ENCODE peak calls at places on chromosomes 5 and 9, in five cellular contexts. S, L, N, J and F are unnamed samples.

GRCh38 chr5:73303139-73304079 is 130.4 kb downstream of the TMEM174 start:
- DNase-seq in J (no peak), N (no peak), S (no peak), L (no peak), F (no peak)

GRCh38 chr9:70880523-70880922 is 240.9 kb downstream of the TRPM3 start:
- DNase-seq in L (no peak), S (no peak), N (no peak), J (no peak), F (no peak)

GRCh38 chr9:135908334-135909204 is 1.2 kb upstream of the CAMSAP1 start:
- DNase-seq in S (no peak), L (no peak), N (no peak), J (no peak), F (no peak)

GRCh38 chr9:17555362-17556054 is 23.4 kb upstream of the SH3GL2 start:
- DNase-seq in L (no peak), S (no peak), J (no peak), N (no peak), F (no peak)

GRCh38 chr5:111968459-111968858 is 211.5 kb upstream of the NREP start:
- DNase-seq in N (no peak), S (no peak), L (no peak), J (no peak), F (no peak)

GRCh38 chr9:69180670-69181069 is 6.6 kb downstream of the TJP2 start:
- DNase-seq in S (peak), N (no peak), J (no peak), L (peak), F (peak)

GRCh38 chr5:94689871-94690270 is 71.4 kb downstream of the SLF1 start:
- DNase-seq in S (no peak), J (no peak), N (no peak), L (no peak), F (no peak)

GRCh38 chr9:124452326-124452725 is 2.1 kb downstream of the ADGRD2 start:
- DNase-seq in N (no peak), S (no peak), J (no peak), L (no peak), F (no peak)

GRCh38 chr5:107282061-107282460 is 388.7 kb downstream of the EFNA5 start:
- DNase-seq in J (no peak), N (no peak), S (no peak), L (no peak), F (no peak)

GRCh38 chr5:148469446-148470062 is 85.8 kb downstream of the FBXO38 start:
- DNase-seq in J (no peak), N (peak), S (no peak), L (peak), F (no peak)

GRCh38 chr9:131275332-131276106 is 791 bp downstream of the FAM78A start:
- DNase-seq in S (no peak), J (no peak), N (no peak), L (no peak), F (peak)

GRCh38 chr9:4515958-4516375 is 25.7 kb downstream of the SLC1A1 start:
- DNase-seq in N (no peak), J (no peak), S (no peak), L (no peak), F (no peak)

GRCh38 chr5:21918451-21918850 is 934.7 kb downstream of the CDH12 start:
- DNase-seq in J (no peak), N (no peak), L (no peak), S (no peak), F (no peak)

GRCh38 chr5:66830636-66831035 is 234.4 kb downstream of the MAST4 start:
- DNase-seq in J (no peak), N (no peak), L (no peak), S (no peak), F (no peak)

GRCh38 chr9:122116040-122116439 is 22.9 kb upstream of the TTLL11 start:
- DNase-seq in N (no peak), L (no peak), S (no peak), J (no peak), F (no peak)

GRCh38 chr9:5321058-5321457 is 16.5 kb upstream of the RLN2 start:
- DNase-seq in N (no peak), J (no peak), L (no peak), S (no peak), F (no peak)

GRCh38 chr5:127871448-127872153 is 168.4 kb downstream of the CCDC192 start:
- DNase-seq in L (no peak), J (no peak), N (no peak), S (no peak), F (no peak)

GRCh38 chr9:133351908-133352634 is 4.1 kb downstream of the RPL7A start:
- DNase-seq in J (no peak), L (peak), N (no peak), S (no peak), F (no peak)

GRCh38 chr5:127486471-127486870 is 31.0 kb upstream of the PRRC1 start:
- DNase-seq in L (no peak), N (no peak), J (no peak), S (no peak), F (no peak)

GRCh38 chr5:72380491-72381274 is 60.5 kb downstream of the PTCD2 start:
- DNase-seq in J (no peak), S (no peak), N (no peak), L (no peak), F (no peak)

GRCh38 chr5:179801304-179802206 is 5.1 kb downstream of the MGAT4B start:
- DNase-seq in J (peak), S (peak), N (no peak), L (no peak), F (peak)

GRCh38 chr5:178356459-178356872 is 123.9 kb upstream of the PHYKPL start:
- DNase-seq in L (no peak), J (no peak), N (peak), S (no peak), F (no peak)

GRCh38 chr9:124238546-124239140 is 19.1 kb upstream of the NEK6 start:
- DNase-seq in N (no peak), L (no peak), S (no peak), J (no peak), F (no peak)

GRCh38 chr5:31442253-31442820 is 89.6 kb downstream of the DROSHA start:
- DNase-seq in J (no peak), L (peak), S (no peak), N (no peak), F (no peak)

GRCh38 chr9:70600479-70600878 is 186.0 kb upstream of the KLF9 start:
- DNase-seq in N (no peak), L (peak), S (no peak), J (no peak), F (no peak)

GRCh38 chr9:108603141-108603540 is 252.6 kb downstream of the ACTL7B start:
- DNase-seq in L (no peak), J (no peak), N (no peak), S (no peak), F (no peak)

GRCh38 chr9:81575976-81576375 is 113.4 kb downstream of the TLE1 start:
- DNase-seq in L (no peak), J (no peak), S (no peak), N (no peak), F (no peak)